ENCODE peak calls at places on chromosome 13, in four cellular contexts. A, R, S and I are unnamed samples.
A peak's percentile ranks its signal among the peaks of the same experiment; 100 is the strongest.

GRCh38 chr13:98172570-98173405 is 4.3 kb downstream of the RNF113B start:
- DNase-seq in A (no peak), R (no peak), S (peak; percentile 61), I (no peak)

GRCh38 chr13:95540848-95541247 is 11.7 kb upstream of the CLDN10 start:
- DNase-seq in A (no peak), R (peak; percentile 92), S (no peak), I (no peak)

GRCh38 chr13:38045278-38046048 is 175.9 kb upstream of the TRPC4 start:
- DNase-seq in A (no peak), R (no peak), S (peak; percentile 10), I (peak; percentile 11)

GRCh38 chr13:99605417-99606321 is 104.4 kb downstream of the TM9SF2 start:
- DNase-seq in A (peak; percentile 44), R (peak; percentile 65), S (peak; percentile 64), I (peak; percentile 46)

GRCh38 chr13:69331245-69331644 is 776.4 kb upstream of the ATXN8OS start:
- DNase-seq in A (no peak), R (no peak), S (peak; percentile 11), I (no peak)

GRCh38 chr13:60267498-60268202 is 103.9 kb upstream of the DIAPH3 start:
- DNase-seq in A (no peak), R (peak; percentile 36), S (no peak), I (no peak)

GRCh38 chr13:87678353-87678752 is 7.2 kb downstream of the SLITRK5 start:
- DNase-seq in A (no peak), R (no peak), S (peak; percentile 4), I (no peak)

GRCh38 chr13:99078014-99078771 is 100.3 kb upstream of the DOCK9 start:
- DNase-seq in A (no peak), R (no peak), S (no peak), I (no peak)

GRCh38 chr13:73258396-73258795 is 199.6 kb downstream of the KLF5 start:
- DNase-seq in A (no peak), R (no peak), S (no peak), I (no peak)

GRCh38 chr13:39364797-39365468 is 238.1 kb downstream of the LHFPL6 start:
- DNase-seq in A (no peak), R (no peak), S (no peak), I (no peak)

GRCh38 chr13:112664501-112665203 is 25.2 kb upstream of the ATP11A start:
- DNase-seq in A (no peak), R (no peak), S (no peak), I (no peak)

GRCh38 chr13:40402931-40403412 is 263.5 kb downstream of the FOXO1 start:
- DNase-seq in A (no peak), R (no peak), S (no peak), I (no peak)

GRCh38 chr13:33722216-33722900 is 95.6 kb upstream of the RFC3 start:
- DNase-seq in A (no peak), R (no peak), S (no peak), I (no peak)

GRCh38 chr13:97429681-97430081 is 4.3 kb upstream of the RAP2A start:
- DNase-seq in A (no peak), R (no peak), S (no peak), I (no peak)

GRCh38 chr13:60369242-60369641 is 27.8 kb upstream of the TDRD3 start:
- DNase-seq in A (no peak), R (no peak), S (peak; percentile 3), I (no peak)

GRCh38 chr13:105538346-105538745 is 997.1 kb downstream of the EFNB2 start:
- DNase-seq in A (no peak), R (no peak), S (no peak), I (no peak)

GRCh38 chr13:34817246-34817645 is 124.8 kb upstream of the NBEA start:
- DNase-seq in A (no peak), R (no peak), S (no peak), I (no peak)

GRCh38 chr13:113577881-113578435 is 6.6 kb upstream of the TFDP1 start:
- DNase-seq in A (no peak), R (no peak), S (no peak), I (no peak)

GRCh38 chr13:44142911-44143665 is 230.5 kb upstream of the SERP2 start:
- DNase-seq in A (no peak), R (no peak), S (no peak), I (no peak)

GRCh38 chr13:43136940-43137574 is 113.7 kb downstream of the DNAJC15 start:
- DNase-seq in A (peak; percentile 55), R (no peak), S (peak; percentile 44), I (no peak)

GRCh38 chr13:37023871-37024270 is 23.3 kb downstream of the EXOSC8 start:
- DNase-seq in A (no peak), R (no peak), S (no peak), I (no peak)

GRCh38 chr13:48539550-48539949 is 6.7 kb upstream of the RCBTB2 start:
- DNase-seq in A (no peak), R (no peak), S (no peak), I (no peak)

GRCh38 chr13:114096811-114097503 is 35.5 kb downstream of the RASA3 start:
- DNase-seq in A (no peak), R (no peak), S (peak; percentile 59), I (no peak)

GRCh38 chr13:43838909-43839308 is 40.6 kb downstream of the CCDC122 start:
- DNase-seq in A (no peak), R (no peak), S (no peak), I (no peak)

GRCh38 chr13:112812306-112813034 is 122.6 kb downstream of the ATP11A start:
- DNase-seq in A (peak; percentile 67), R (no peak), S (no peak), I (no peak)

GRCh38 chr13:77353980-77354379 is 27.1 kb upstream of the MYCBP2 start:
- DNase-seq in A (no peak), R (no peak), S (no peak), I (no peak)

GRCh38 chr13:40476175-40476958 is 190.1 kb downstream of the FOXO1 start:
- DNase-seq in A (no peak), R (no peak), S (no peak), I (no peak)

GRCh38 chr13:111577429-111577828 is 257.0 kb downstream of the TEX29 start:
- DNase-seq in A (no peak), R (no peak), S (no peak), I (no peak)

GRCh38 chr13:37540228-37540627 is 58.3 kb downstream of the POSTN start:
- DNase-seq in A (no peak), R (no peak), S (no peak), I (no peak)

GRCh38 chr13:107069107-107069776 is 501.3 kb upstream of the ARGLU1 start:
- DNase-seq in A (no peak), R (no peak), S (peak; percentile 34), I (no peak)

GRCh38 chr13:29935309-29935981 is 85.0 kb upstream of the UBL3 start:
- DNase-seq in A (no peak), R (no peak), S (no peak), I (no peak)

GRCh38 chr13:107476068-107476467 is 739.3 kb downstream of the LIG4 start:
- DNase-seq in A (no peak), R (no peak), S (no peak), I (no peak)

GRCh38 chr13:34933786-34934185 is 8.3 kb upstream of the NBEA start:
- DNase-seq in A (no peak), R (no peak), S (no peak), I (no peak)

GRCh38 chr13:80516818-80517348 is 176.0 kb upstream of the SPRY2 start:
- DNase-seq in A (no peak), R (no peak), S (no peak), I (no peak)

GRCh38 chr13:80513196-80513595 is 172.3 kb upstream of the SPRY2 start:
- DNase-seq in A (no peak), R (no peak), S (no peak), I (no peak)

DNA sequence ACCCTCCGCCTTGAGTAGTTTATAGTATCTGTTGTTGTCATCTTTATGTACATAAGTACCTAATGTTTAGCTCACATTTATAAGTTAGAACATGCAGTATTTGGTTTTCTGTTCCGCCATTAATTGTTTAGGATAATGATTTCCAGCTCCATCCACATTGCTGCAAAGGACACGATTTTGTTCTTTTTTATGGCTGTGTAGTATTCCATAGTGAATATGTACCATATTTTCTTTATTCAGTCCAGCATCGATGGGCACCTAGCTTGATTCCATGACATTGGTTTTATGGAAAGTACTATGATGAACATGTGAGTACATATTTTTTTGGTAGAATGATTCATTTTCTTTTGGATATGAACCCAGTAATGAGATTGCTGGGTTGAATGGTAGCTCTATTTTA is 174.4 kb upstream of the SPRY2 start:
- DNase-seq in A (no peak), R (no peak), S (no peak), I (no peak)
- TF ChIP-seq CTCF in A (no peak), R (no peak), S (no peak), I (no peak)

GRCh38 chr13:110306340-110306959 is 507 bp downstream of the COL4A1 start:
- DNase-seq in A (no peak), R (no peak), S (peak; percentile 64), I (no peak)
- TF ChIP-seq CTCF in A (no peak), R (no peak), S (no peak), I (no peak)

GRCh38 chr13:20713751-20714150 is 10.3 kb downstream of the IL17D start:
- DNase-seq in A (no peak), R (no peak), S (no peak), I (no peak)

GRCh38 chr13:20713014-20713376 is 9.5 kb downstream of the IL17D start:
- DNase-seq in A (no peak), R (no peak), S (no peak), I (no peak)

GRCh38 chr13:20709782-20710181 is 6.3 kb downstream of the IL17D start:
- DNase-seq in A (no peak), R (no peak), S (no peak), I (no peak)

GRCh38 chr13:20709369-20709768 is 5.9 kb downstream of the IL17D start:
- DNase-seq in A (no peak), R (no peak), S (no peak), I (no peak)

GRCh38 chr13:20711301-20712044 is 8.0 kb downstream of the IL17D start:
- DNase-seq in A (no peak), R (no peak), S (no peak), I (no peak)
- TF ChIP-seq CTCF in A (no peak), R (no peak), S (no peak), I (no peak)

DNA sequence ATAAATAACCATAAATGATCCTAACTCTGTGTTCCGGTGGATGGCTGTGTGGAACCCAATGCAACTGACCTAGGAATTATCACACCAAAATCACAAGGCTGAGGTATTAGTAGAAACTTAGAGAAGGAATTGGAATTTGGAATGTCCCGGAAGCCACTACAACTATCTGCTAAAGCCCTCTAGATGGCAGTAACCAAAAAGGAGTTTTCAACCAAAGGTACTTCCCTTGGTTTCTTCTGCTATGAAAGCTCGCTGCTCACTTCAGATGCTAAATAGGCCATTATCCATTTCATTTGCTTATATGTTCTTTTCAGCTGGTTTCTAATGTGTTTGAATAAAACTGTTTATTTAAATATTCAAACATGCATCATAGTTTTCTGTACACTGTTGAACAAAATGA is 1589.1 kb upstream of the SPRY2 start:
- DNase-seq in A (no peak), R (no peak), S (peak; percentile 3), I (no peak)
- TF ChIP-seq CTCF in A (peak; percentile 36), R (no peak), S (peak; percentile 47), I (no peak)

GRCh38 chr13:51222510-51223283 is 499 bp downstream of the FAM124A start:
- DNase-seq in A (no peak), R (no peak), S (no peak), I (peak; percentile 31)
- TF ChIP-seq CTCF in A (no peak), R (no peak), S (peak; percentile 31), I (no peak)